ENCODE peak calls at places on chromosomes 7 and 10, in six cellular contexts. K, Q, G, O, T and R are unnamed samples.

GRCh38 chr10:73883553-73883952 is 9.2 kb upstream of the CAMK2G start:
- DNase-seq in K (no peak), Q (no peak), G (no peak), O (no peak), T (no peak), R (no peak)

GRCh38 chr7:28291559-28291958 is 111.0 kb upstream of the JAZF1 start:
- DNase-seq in K (peak), Q (peak), G (no peak), O (no peak), T (no peak), R (no peak)

GRCh38 chr10:106083572-106083971 is 1080.9 kb downstream of the SORCS1 start:
- DNase-seq in K (no peak), Q (no peak), G (no peak), O (no peak), T (no peak), R (no peak)

GRCh38 chr10:125231116-125231812 is 70.9 kb upstream of the CTBP2 start:
- DNase-seq in K (peak), Q (peak), G (no peak), O (peak), T (no peak), R (no peak)

GRCh38 chr7:77415474-77415821 is 701 bp downstream of the GSAP start:
- DNase-seq in K (peak), Q (no peak), G (peak), O (no peak), T (no peak), R (no peak)

GRCh38 chr7:8176370-8177081 is 85.4 kb downstream of the ICA1 start:
- DNase-seq in K (no peak), Q (no peak), G (peak), O (no peak), T (peak), R (no peak)

GRCh38 chr10:93548376-93549071 is 17.9 kb upstream of the FFAR4 start:
- DNase-seq in K (no peak), Q (no peak), G (no peak), O (no peak), T (no peak), R (no peak)

GRCh38 chr10:31098091-31098490 is 66.4 kb upstream of the ZNF438 start:
- DNase-seq in K (no peak), Q (no peak), G (no peak), O (peak), T (no peak), R (no peak)

GRCh38 chr7:16891338-16891737 is 9.6 kb upstream of the AGR3 start:
- DNase-seq in K (peak), Q (peak), G (no peak), O (peak), T (no peak), R (no peak)

GRCh38 chr10:10922062-10922461 is 95.6 kb upstream of the CELF2 start:
- DNase-seq in K (no peak), Q (no peak), G (no peak), O (no peak), T (no peak), R (no peak)

GRCh38 chr10:46547331-46547880 is 9.1 kb downstream of the GPRIN2 start:
- DNase-seq in K (no peak), Q (peak), G (no peak), O (no peak), T (no peak), R (no peak)

GRCh38 chr7:106012935-106013439 is 49.9 kb downstream of the CDHR3 start:
- DNase-seq in K (no peak), Q (no peak), G (no peak), O (peak), T (no peak), R (no peak)